ENCODE peak calls at places on chromosomes 12 and 14, in ten cellular contexts. R is ovary, M is suprapubic skin, Y is uterus, J is GM12878, L is A549, G is HCT116, W is transverse colon, Q is body of pancreas, C is right lobe of liver. O is an unnamed sample. For H3K4me1, the result is how much of the 10 kb centered on the place peaks cover.

GRCh38 chr12:101759396-101760047 is 20.3 kb upstream of the SYCP3 start:
- DNase-seq in R (no peak), M (no peak), Y (no peak), J (no peak), L (peak), G (peak), W (no peak), Q (peak), C (no peak), O (no peak)

GRCh38 chr12:131896080-131896810 is 1.8 kb downstream of the ULK1 start:
- DNase-seq in R (peak), M (peak), Y (peak), J (no peak), L (peak), G (peak), W (peak), Q (peak), C (peak), O (peak)

GRCh38 chr14:58638231-58639205 is 756 bp downstream of the DACT1 start:
- DNase-seq in R (peak), M (peak), Y (peak), J (no peak), L (peak), G (no peak), W (peak), Q (peak), C (no peak), O (no peak)

GRCh38 chr14:105738638-105739037 is 212.3 kb downstream of the TMEM121 start:
- DNase-seq in R (no peak), M (no peak), Y (no peak), J (no peak), L (no peak), G (no peak), W (no peak), Q (no peak), C (no peak), O (no peak)

GRCh38 chr14:22689186-22689585 is 45.0 kb upstream of the OR6J1 start:
- DNase-seq in R (no peak), M (no peak), Y (peak), J (no peak), L (peak), G (peak), W (no peak), Q (no peak), C (no peak), O (no peak)

GRCh38 chr12:1811281-1811947 is 9.0 kb upstream of the LRTM2 start:
- DNase-seq in R (no peak), M (no peak), Y (no peak), J (no peak), L (no peak), G (no peak), W (no peak), Q (peak), C (no peak), O (no peak)

GRCh38 chr12:132611620-132612019 is 1.2 kb upstream of the LRCOL1 start:
- DNase-seq in R (no peak), M (no peak), Y (no peak), J (no peak), L (no peak), G (no peak), W (no peak), Q (no peak), C (no peak), O (no peak)

GRCh38 chr12:118355838-118356237 is 16.9 kb downstream of the TAOK3 start:
- DNase-seq in R (no peak), M (no peak), Y (no peak), J (no peak), L (no peak), G (no peak), W (no peak), Q (no peak), C (no peak), O (no peak)

GRCh38 chr12:76611533-76611932 is 52.0 kb upstream of the OSBPL8 start:
- DNase-seq in R (no peak), M (no peak), Y (no peak), J (no peak), L (peak), G (no peak), W (no peak), Q (peak), C (no peak), O (no peak)

GRCh38 chr14:79426103-79426755 is 785.1 kb downstream of the DIO2 start:
- DNase-seq in R (no peak), M (no peak), Y (no peak), J (no peak), L (no peak), G (no peak), W (no peak), Q (no peak), C (no peak), O (no peak)

GRCh38 chr14:21768875-21769257 is 95.2 kb upstream of the OR4E1 start:
- DNase-seq in R (no peak), M (no peak), Y (no peak), J (no peak), L (no peak), G (no peak), W (no peak), Q (no peak), C (no peak), O (no peak)

GRCh38 chr14:32941668-32942065 is 3.0 kb downstream of the NPAS3 start:
- DNase-seq in R (no peak), M (no peak), Y (no peak), J (no peak), L (no peak), G (no peak), W (no peak), Q (no peak), C (no peak), O (no peak)

GRCh38 chr12:120376416-120376815 is 7.5 kb upstream of the MSI1 start:
- DNase-seq in R (no peak), M (no peak), Y (no peak), J (no peak), L (no peak), G (no peak), W (no peak), Q (no peak), C (no peak), O (no peak)

GRCh38 chr14:70809238-70810214 is at the start of gene MAP3K9:
- DNase-seq in R (peak), M (peak), Y (peak), J (peak), L (peak), G (peak), W (peak), Q (peak), C (peak), O (peak)

GRCh38 chr12:124635316-124635715 is 67.9 kb upstream of the NCOR2 start:
- DNase-seq in R (no peak), M (no peak), Y (no peak), J (no peak), L (no peak), G (no peak), W (no peak), Q (no peak), C (no peak), O (no peak)

GRCh38 chr12:124636138-124636968 is 68.9 kb upstream of the NCOR2 start:
- DNase-seq in R (no peak), M (no peak), Y (peak), J (peak), L (peak), G (peak), W (peak), Q (peak), C (no peak), O (peak)

GRCh38 chr12:124639407-124639806 is 72.0 kb upstream of the NCOR2 start:
- DNase-seq in R (no peak), M (no peak), Y (no peak), J (no peak), L (no peak), G (no peak), W (no peak), Q (no peak), C (no peak), O (no peak)

GRCh38 chr12:124637163-124637562 is 69.8 kb upstream of the NCOR2 start:
- DNase-seq in R (no peak), M (no peak), Y (no peak), J (no peak), L (no peak), G (no peak), W (no peak), Q (no peak), C (no peak), O (no peak)

GRCh38 chr12:124637586-124637985 is 70.2 kb upstream of the NCOR2 start:
- DNase-seq in R (no peak), M (no peak), Y (no peak), J (no peak), L (no peak), G (no peak), W (no peak), Q (no peak), C (no peak), O (peak)
- H3K4me3 ChIP-seq in R (no peak), M (no peak), Y (no peak), J (no peak), L (no peak), G (peak), W (no peak), Q (no peak), C (no peak), O (no peak)

DNA sequence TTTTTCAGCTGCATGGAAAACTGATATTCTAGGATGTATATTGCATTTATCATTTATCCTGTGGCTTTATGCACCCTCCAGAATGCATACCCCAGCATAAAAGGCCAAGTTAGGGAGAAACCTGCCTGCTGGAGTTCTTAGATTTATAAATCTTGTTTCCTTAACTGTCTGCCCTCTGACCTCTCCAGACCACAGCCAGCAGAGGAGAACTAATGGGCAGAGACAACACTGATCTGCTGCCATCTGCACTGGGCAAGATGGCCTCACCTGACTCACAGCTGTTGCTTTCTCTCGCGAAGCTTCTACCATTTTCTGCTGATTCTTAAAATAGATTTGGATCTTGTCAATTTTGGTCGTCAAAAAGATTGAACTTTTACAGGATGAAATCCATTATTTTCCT is 65.8 kb downstream of the PPP2R5C start:
- DNase-seq in R (no peak), M (no peak), Y (no peak), J (no peak), L (no peak), G (no peak), W (no peak), Q (no peak), C (no peak), O (no peak)
- H3K4me1 ChIP-seq in R (under half), M (under half), Y (under half), J (under half), L (under half), G (under half), W (under half), Q (under half), C (under half), O (under half)

DNA sequence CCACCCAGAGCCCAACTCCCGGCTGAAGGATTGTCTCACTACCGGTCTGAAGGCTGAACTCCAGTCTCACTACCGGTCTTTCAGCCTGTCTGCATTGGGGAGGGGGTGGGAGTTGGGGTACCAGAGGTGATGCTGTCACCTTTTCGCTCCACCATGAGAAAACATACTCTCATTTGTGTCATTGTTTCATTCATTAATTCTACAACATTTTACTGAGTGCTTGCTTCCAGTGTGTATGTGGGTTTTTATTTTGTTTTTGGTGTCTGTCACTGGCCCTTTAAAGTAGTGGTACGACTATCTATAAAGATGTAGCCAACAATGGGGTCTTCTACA is 524 bp upstream of the CDK4 start:
- DNase-seq in R (no peak), M (no peak), Y (no peak), J (no peak), L (no peak), G (no peak), W (no peak), Q (no peak), C (no peak), O (no peak)
- TF ChIP-seq POLR2A in R (no peak), M (no peak), Y (no peak), J (no peak), L (no peak), G (no peak), W (no peak), Q (no peak), C (no peak), O (no peak)

DNA sequence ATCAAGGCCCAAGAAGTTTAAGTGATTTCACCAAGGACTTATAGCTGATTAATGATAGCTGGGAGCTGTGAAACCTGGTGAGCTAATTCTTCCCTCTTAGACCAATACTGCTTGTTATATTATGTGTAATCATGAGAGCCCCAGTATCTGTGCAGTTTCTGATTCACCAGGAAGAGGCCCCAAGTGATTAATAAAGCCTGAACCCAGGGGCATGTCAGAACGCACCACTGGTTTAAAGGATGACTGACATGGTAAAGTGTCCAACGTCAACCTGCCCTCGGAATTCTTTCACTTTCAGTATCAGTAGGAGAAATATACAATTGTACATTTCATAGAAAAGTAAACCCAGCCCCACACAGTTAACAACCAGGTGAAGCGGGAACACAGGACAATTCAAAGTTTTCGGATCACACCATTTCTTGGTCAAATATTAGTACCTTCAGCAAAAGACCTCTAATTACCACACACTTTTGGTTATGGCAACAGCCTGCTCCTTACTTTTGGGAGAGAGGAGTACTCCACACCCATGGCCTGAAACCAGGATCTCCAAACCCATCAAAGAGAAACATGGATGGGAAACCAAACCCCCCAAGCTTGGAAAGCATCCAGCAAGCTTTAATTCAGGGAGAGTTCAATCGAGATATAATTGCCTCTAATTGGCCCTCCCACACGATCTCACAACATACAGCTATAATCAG is 28.5 kb downstream of the TMCC3 start:
- DNase-seq in R (no peak), M (no peak), Y (no peak), J (peak), L (no peak), G (no peak), W (peak), Q (peak), C (no peak), O (peak)
- H3K4me3 ChIP-seq in R (no peak), M (peak), Y (no peak), J (peak), L (no peak), G (peak), W (peak), Q (no peak), C (no peak), O (no peak)